ENCODE peak calls at places on chromosomes 2 and 18, in four cellular contexts. One of them, this sample, is unnamed.

GRCh38 chr2:104853926-104854506 is at the start of gene POU3F3:
- DNase-seq in cardiac fibroblast: no peak
- DNase-seq in Right ventricle myocardium superior: peak
- DNase-seq in CD4-positive, CD25-positive, alpha-beta regulatory T cell: peak
- DNase-seq in this sample: peak

GRCh38 chr2:240961878-240962277 is 36.5 kb upstream of the SNED1 start:
- DNase-seq in cardiac fibroblast: no peak
- DNase-seq in Right ventricle myocardium superior: peak
- DNase-seq in CD4-positive, CD25-positive, alpha-beta regulatory T cell: no peak
- DNase-seq in this sample: peak

GRCh38 chr18:2325308-2325849 is 245.9 kb downstream of the METTL4 start:
- DNase-seq in Right ventricle myocardium superior: no peak
- DNase-seq in cardiac fibroblast: peak
- DNase-seq in CD4-positive, CD25-positive, alpha-beta regulatory T cell: no peak
- DNase-seq in this sample: no peak

GRCh38 chr2:234305846-234306245 is 191.0 kb downstream of the ARL4C start:
- DNase-seq in CD4-positive, CD25-positive, alpha-beta regulatory T cell: no peak
- DNase-seq in cardiac fibroblast: no peak
- DNase-seq in Right ventricle myocardium superior: no peak
- DNase-seq in this sample: no peak

GRCh38 chr2:171411791-171412483 is 21.9 kb downstream of the METTL8 start:
- DNase-seq in Right ventricle myocardium superior: no peak
- DNase-seq in cardiac fibroblast: peak
- DNase-seq in CD4-positive, CD25-positive, alpha-beta regulatory T cell: no peak
- DNase-seq in this sample: no peak

GRCh38 chr2:46157072-46157965 is 139.9 kb upstream of the EPAS1 start:
- DNase-seq in cardiac fibroblast: no peak
- DNase-seq in Right ventricle myocardium superior: no peak
- DNase-seq in CD4-positive, CD25-positive, alpha-beta regulatory T cell: no peak
- DNase-seq in this sample: no peak

GRCh38 chr2:42969231-42970150 is 177.1 kb upstream of the HAAO start:
- DNase-seq in cardiac fibroblast: peak
- DNase-seq in Right ventricle myocardium superior: no peak
- DNase-seq in CD4-positive, CD25-positive, alpha-beta regulatory T cell: no peak
- DNase-seq in this sample: no peak

GRCh38 chr2:166088634-166089033 is 39.2 kb downstream of the SCN1A start:
- DNase-seq in CD4-positive, CD25-positive, alpha-beta regulatory T cell: no peak
- DNase-seq in Right ventricle myocardium superior: no peak
- DNase-seq in cardiac fibroblast: peak
- DNase-seq in this sample: no peak

GRCh38 chr2:145066795-145067194 is 546.9 kb upstream of the ZEB2 start:
- DNase-seq in cardiac fibroblast: no peak
- DNase-seq in Right ventricle myocardium superior: no peak
- DNase-seq in CD4-positive, CD25-positive, alpha-beta regulatory T cell: no peak
- DNase-seq in this sample: no peak

GRCh38 chr18:55189972-55190371 is 230.7 kb upstream of the CCDC68 start:
- DNase-seq in CD4-positive, CD25-positive, alpha-beta regulatory T cell: no peak
- DNase-seq in Right ventricle myocardium superior: no peak
- DNase-seq in cardiac fibroblast: no peak
- DNase-seq in this sample: no peak

GRCh38 chr2:233056961-233057605 is 3.1 kb upstream of the INPP5D start:
- DNase-seq in Right ventricle myocardium superior: no peak
- DNase-seq in CD4-positive, CD25-positive, alpha-beta regulatory T cell: no peak
- DNase-seq in cardiac fibroblast: no peak
- DNase-seq in this sample: no peak

GRCh38 chr2:61471905-61472805 is 1.3 kb upstream of the USP34 start:
- DNase-seq in CD4-positive, CD25-positive, alpha-beta regulatory T cell: peak
- DNase-seq in cardiac fibroblast: peak
- DNase-seq in Right ventricle myocardium superior: no peak
- DNase-seq in this sample: no peak

GRCh38 chr18:44536041-44536440 is 144.6 kb upstream of the SETBP1 start:
- DNase-seq in CD4-positive, CD25-positive, alpha-beta regulatory T cell: no peak
- DNase-seq in cardiac fibroblast: peak
- DNase-seq in Right ventricle myocardium superior: no peak
- DNase-seq in this sample: no peak

GRCh38 chr2:102063360-102063947 is 71.7 kb downstream of the IL1R2 start:
- DNase-seq in Right ventricle myocardium superior: peak
- DNase-seq in CD4-positive, CD25-positive, alpha-beta regulatory T cell: peak
- DNase-seq in cardiac fibroblast: peak
- DNase-seq in this sample: peak